ENCODE peak calls at places on chromosome 17, in ten cellular contexts. One of them, this sample, is unnamed. For H3K27me3 and H3K4me1, the result is how much of the 10 kb centered on the place peaks cover.

GRCh38 chr17:36870618-36871002 is 66.7 kb upstream of the LHX1 start:
- DNase-seq in thoracic aorta: no peak
- DNase-seq in colonic mucosa: no peak
- DNase-seq in neural progenitor cell: no peak
- DNase-seq in effector memory CD4-positive, alpha-beta T cell: no peak
- DNase-seq in pancreas: no peak
- DNase-seq in neuronal stem cell: no peak
- DNase-seq in iPS DF 6.9: no peak
- DNase-seq in CD4-positive, alpha-beta memory T cell: no peak
- DNase-seq in CD8-positive, alpha-beta memory T cell: no peak
- DNase-seq in this sample: no peak

GRCh38 chr17:38748329-38749221 is at the start of gene PCGF2:
- DNase-seq in neuronal stem cell: peak
- DNase-seq in thoracic aorta: peak
- DNase-seq in CD8-positive, alpha-beta memory T cell: no peak
- DNase-seq in iPS DF 6.9: peak
- DNase-seq in CD4-positive, alpha-beta memory T cell: no peak
- DNase-seq in pancreas: peak
- DNase-seq in colonic mucosa: peak
- DNase-seq in neural progenitor cell: peak
- DNase-seq in effector memory CD4-positive, alpha-beta T cell: no peak
- DNase-seq in this sample: peak

GRCh38 chr17:62800580-62800979 is 7.5 kb downstream of the MARCHF10 start:
- DNase-seq in neural progenitor cell: no peak
- DNase-seq in pancreas: peak
- DNase-seq in CD8-positive, alpha-beta memory T cell: no peak
- DNase-seq in iPS DF 6.9: no peak
- DNase-seq in thoracic aorta: no peak
- DNase-seq in effector memory CD4-positive, alpha-beta T cell: no peak
- DNase-seq in colonic mucosa: no peak
- DNase-seq in CD4-positive, alpha-beta memory T cell: no peak
- DNase-seq in neuronal stem cell: no peak
- DNase-seq in this sample: no peak

GRCh38 chr17:66146394-66146793 is 45.5 kb downstream of the CEP112 start:
- DNase-seq in colonic mucosa: no peak
- DNase-seq in effector memory CD4-positive, alpha-beta T cell: no peak
- DNase-seq in thoracic aorta: no peak
- DNase-seq in neural progenitor cell: no peak
- DNase-seq in pancreas: no peak
- DNase-seq in neuronal stem cell: no peak
- DNase-seq in CD8-positive, alpha-beta memory T cell: no peak
- DNase-seq in CD4-positive, alpha-beta memory T cell: no peak
- DNase-seq in iPS DF 6.9: no peak
- DNase-seq in this sample: no peak

GRCh38 chr17:77011173-77012011 is 129.4 kb upstream of the SEC14L1 start:
- DNase-seq in neuronal stem cell: no peak
- DNase-seq in CD8-positive, alpha-beta memory T cell: peak
- DNase-seq in effector memory CD4-positive, alpha-beta T cell: no peak
- DNase-seq in iPS DF 6.9: no peak
- DNase-seq in pancreas: no peak
- DNase-seq in neural progenitor cell: peak
- DNase-seq in CD4-positive, alpha-beta memory T cell: peak
- DNase-seq in colonic mucosa: peak
- DNase-seq in thoracic aorta: no peak
- DNase-seq in this sample: no peak

GRCh38 chr17:59369026-59369724 is 37.7 kb downstream of the YPEL2 start:
- DNase-seq in thoracic aorta: no peak
- DNase-seq in neural progenitor cell: no peak
- DNase-seq in effector memory CD4-positive, alpha-beta T cell: no peak
- DNase-seq in CD4-positive, alpha-beta memory T cell: no peak
- DNase-seq in pancreas: no peak
- DNase-seq in iPS DF 6.9: no peak
- DNase-seq in CD8-positive, alpha-beta memory T cell: no peak
- DNase-seq in colonic mucosa: no peak
- DNase-seq in neuronal stem cell: no peak
- DNase-seq in this sample: no peak

GRCh38 chr17:28335959-28336871 is 654 bp downstream of the TNFAIP1 start:
- DNase-seq in neuronal stem cell: peak
- DNase-seq in pancreas: peak
- DNase-seq in iPS DF 6.9: peak
- DNase-seq in neural progenitor cell: peak
- DNase-seq in thoracic aorta: no peak
- DNase-seq in effector memory CD4-positive, alpha-beta T cell: no peak
- DNase-seq in CD4-positive, alpha-beta memory T cell: no peak
- DNase-seq in CD8-positive, alpha-beta memory T cell: no peak
- DNase-seq in colonic mucosa: peak
- DNase-seq in this sample: peak

GRCh38 chr17:47252766-47253512 is 688 bp upstream of the ITGB3 start:
- DNase-seq in CD4-positive, alpha-beta memory T cell: no peak
- DNase-seq in effector memory CD4-positive, alpha-beta T cell: no peak
- DNase-seq in colonic mucosa: no peak
- DNase-seq in pancreas: no peak
- DNase-seq in neural progenitor cell: no peak
- DNase-seq in thoracic aorta: no peak
- DNase-seq in iPS DF 6.9: no peak
- DNase-seq in neuronal stem cell: no peak
- DNase-seq in CD8-positive, alpha-beta memory T cell: no peak
- DNase-seq in this sample: no peak

GRCh38 chr17:40352779-40353394 is 11.7 kb downstream of the GJD3 start:
- DNase-seq in CD8-positive, alpha-beta memory T cell: no peak
- DNase-seq in iPS DF 6.9: no peak
- DNase-seq in pancreas: no peak
- DNase-seq in thoracic aorta: no peak
- DNase-seq in neuronal stem cell: no peak
- DNase-seq in effector memory CD4-positive, alpha-beta T cell: no peak
- DNase-seq in colonic mucosa: no peak
- DNase-seq in CD4-positive, alpha-beta memory T cell: no peak
- DNase-seq in neural progenitor cell: no peak
- DNase-seq in this sample: no peak

GRCh38 chr17:72123496-72123963 is 2.7 kb downstream of the SOX9 start:
- DNase-seq in pancreas: no peak
- DNase-seq in colonic mucosa: no peak
- DNase-seq in CD8-positive, alpha-beta memory T cell: no peak
- DNase-seq in CD4-positive, alpha-beta memory T cell: no peak
- DNase-seq in effector memory CD4-positive, alpha-beta T cell: no peak
- DNase-seq in iPS DF 6.9: no peak
- DNase-seq in thoracic aorta: no peak
- DNase-seq in neuronal stem cell: no peak
- DNase-seq in neural progenitor cell: no peak
- DNase-seq in this sample: no peak

GRCh38 chr17:77721823-77722160 is 236.7 kb upstream of the TNRC6C start:
- DNase-seq in thoracic aorta: no peak
- DNase-seq in effector memory CD4-positive, alpha-beta T cell: no peak
- DNase-seq in iPS DF 6.9: no peak
- DNase-seq in neural progenitor cell: no peak
- DNase-seq in colonic mucosa: peak
- DNase-seq in neuronal stem cell: no peak
- DNase-seq in pancreas: no peak
- DNase-seq in CD8-positive, alpha-beta memory T cell: no peak
- DNase-seq in CD4-positive, alpha-beta memory T cell: no peak
- DNase-seq in this sample: no peak

GRCh38 chr17:61805399-61805798 is 57.9 kb downstream of the BRIP1 start:
- DNase-seq in iPS DF 6.9: no peak
- DNase-seq in CD4-positive, alpha-beta memory T cell: no peak
- DNase-seq in CD8-positive, alpha-beta memory T cell: no peak
- DNase-seq in thoracic aorta: no peak
- DNase-seq in pancreas: no peak
- DNase-seq in effector memory CD4-positive, alpha-beta T cell: no peak
- DNase-seq in neuronal stem cell: no peak
- DNase-seq in neural progenitor cell: no peak
- DNase-seq in colonic mucosa: no peak
- DNase-seq in this sample: no peak

GRCh38 chr17:77464988-77465357 is 324.2 kb downstream of the SEC14L1 start:
- DNase-seq in CD8-positive, alpha-beta memory T cell: no peak
- DNase-seq in thoracic aorta: no peak
- DNase-seq in CD4-positive, alpha-beta memory T cell: no peak
- DNase-seq in neuronal stem cell: no peak
- DNase-seq in effector memory CD4-positive, alpha-beta T cell: no peak
- DNase-seq in iPS DF 6.9: no peak
- DNase-seq in colonic mucosa: no peak
- DNase-seq in pancreas: no peak
- DNase-seq in neural progenitor cell: no peak
- DNase-seq in this sample: no peak

GRCh38 chr17:45144199-45145034 is 3.9 kb upstream of the HEXIM1 start:
- DNase-seq in iPS DF 6.9: no peak
- DNase-seq in CD8-positive, alpha-beta memory T cell: no peak
- DNase-seq in pancreas: no peak
- DNase-seq in effector memory CD4-positive, alpha-beta T cell: no peak
- DNase-seq in colonic mucosa: no peak
- DNase-seq in CD4-positive, alpha-beta memory T cell: no peak
- DNase-seq in neuronal stem cell: no peak
- DNase-seq in neural progenitor cell: peak
- DNase-seq in thoracic aorta: no peak
- DNase-seq in this sample: no peak

GRCh38 chr17:35947156-35947585 is 3.7 kb upstream of the LYZL6 start:
- DNase-seq in CD8-positive, alpha-beta memory T cell: peak
- DNase-seq in neuronal stem cell: peak
- DNase-seq in CD4-positive, alpha-beta memory T cell: peak
- DNase-seq in neural progenitor cell: peak
- DNase-seq in thoracic aorta: no peak
- DNase-seq in colonic mucosa: peak
- DNase-seq in iPS DF 6.9: no peak
- DNase-seq in effector memory CD4-positive, alpha-beta T cell: no peak
- DNase-seq in pancreas: peak
- DNase-seq in this sample: no peak

GRCh38 chr17:77719806-77720205 is 238.7 kb upstream of the TNRC6C start:
- DNase-seq in CD4-positive, alpha-beta memory T cell: no peak
- DNase-seq in CD8-positive, alpha-beta memory T cell: no peak
- DNase-seq in effector memory CD4-positive, alpha-beta T cell: no peak
- DNase-seq in iPS DF 6.9: no peak
- DNase-seq in pancreas: no peak
- DNase-seq in neural progenitor cell: no peak
- DNase-seq in thoracic aorta: no peak
- DNase-seq in neuronal stem cell: no peak
- DNase-seq in colonic mucosa: no peak
- DNase-seq in this sample: no peak

GRCh38 chr17:70905796-70906195 is 736.5 kb downstream of the KCNJ2 start:
- DNase-seq in neuronal stem cell: no peak
- DNase-seq in thoracic aorta: peak
- DNase-seq in neural progenitor cell: no peak
- DNase-seq in effector memory CD4-positive, alpha-beta T cell: no peak
- DNase-seq in pancreas: no peak
- DNase-seq in CD8-positive, alpha-beta memory T cell: no peak
- DNase-seq in colonic mucosa: no peak
- DNase-seq in CD4-positive, alpha-beta memory T cell: no peak
- DNase-seq in iPS DF 6.9: no peak
- DNase-seq in this sample: no peak

GRCh38 chr17:79177877-79178276 is 103.3 kb downstream of the ENGASE start:
- DNase-seq in CD4-positive, alpha-beta memory T cell: no peak
- DNase-seq in iPS DF 6.9: no peak
- DNase-seq in CD8-positive, alpha-beta memory T cell: no peak
- DNase-seq in neural progenitor cell: no peak
- DNase-seq in pancreas: no peak
- DNase-seq in effector memory CD4-positive, alpha-beta T cell: no peak
- DNase-seq in neuronal stem cell: no peak
- DNase-seq in colonic mucosa: no peak
- DNase-seq in thoracic aorta: no peak
- DNase-seq in this sample: no peak
- H3K27me3 ChIP-seq in CD4-positive, alpha-beta memory T cell: under half
- H3K27me3 ChIP-seq in iPS DF 6.9: under half
- H3K27me3 ChIP-seq in CD8-positive, alpha-beta memory T cell: under half
- H3K27me3 ChIP-seq in neural progenitor cell: under half
- H3K27me3 ChIP-seq in pancreas: under half
- H3K27me3 ChIP-seq in effector memory CD4-positive, alpha-beta T cell: under half
- H3K27me3 ChIP-seq in neuronal stem cell: under half
- H3K27me3 ChIP-seq in colonic mucosa: under half
- H3K27me3 ChIP-seq in thoracic aorta: under half
- H3K27me3 ChIP-seq in this sample: half or more

GRCh38 chr17:30222741-30223175 is 12.7 kb downstream of the SLC6A4 start:
- DNase-seq in thoracic aorta: no peak
- DNase-seq in neuronal stem cell: no peak
- DNase-seq in effector memory CD4-positive, alpha-beta T cell: no peak
- DNase-seq in CD4-positive, alpha-beta memory T cell: no peak
- DNase-seq in colonic mucosa: no peak
- DNase-seq in iPS DF 6.9: no peak
- DNase-seq in neural progenitor cell: peak
- DNase-seq in CD8-positive, alpha-beta memory T cell: no peak
- DNase-seq in pancreas: no peak
- DNase-seq in this sample: no peak
- H3K4me1 ChIP-seq in thoracic aorta: under half
- H3K4me1 ChIP-seq in neuronal stem cell: under half
- H3K4me1 ChIP-seq in effector memory CD4-positive, alpha-beta T cell: under half
- H3K4me1 ChIP-seq in CD4-positive, alpha-beta memory T cell: under half
- H3K4me1 ChIP-seq in colonic mucosa: under half
- H3K4me1 ChIP-seq in iPS DF 6.9: under half
- H3K4me1 ChIP-seq in neural progenitor cell: under half
- H3K4me1 ChIP-seq in CD8-positive, alpha-beta memory T cell: under half
- H3K4me1 ChIP-seq in pancreas: under half
- H3K4me1 ChIP-seq in this sample: under half

DNA sequence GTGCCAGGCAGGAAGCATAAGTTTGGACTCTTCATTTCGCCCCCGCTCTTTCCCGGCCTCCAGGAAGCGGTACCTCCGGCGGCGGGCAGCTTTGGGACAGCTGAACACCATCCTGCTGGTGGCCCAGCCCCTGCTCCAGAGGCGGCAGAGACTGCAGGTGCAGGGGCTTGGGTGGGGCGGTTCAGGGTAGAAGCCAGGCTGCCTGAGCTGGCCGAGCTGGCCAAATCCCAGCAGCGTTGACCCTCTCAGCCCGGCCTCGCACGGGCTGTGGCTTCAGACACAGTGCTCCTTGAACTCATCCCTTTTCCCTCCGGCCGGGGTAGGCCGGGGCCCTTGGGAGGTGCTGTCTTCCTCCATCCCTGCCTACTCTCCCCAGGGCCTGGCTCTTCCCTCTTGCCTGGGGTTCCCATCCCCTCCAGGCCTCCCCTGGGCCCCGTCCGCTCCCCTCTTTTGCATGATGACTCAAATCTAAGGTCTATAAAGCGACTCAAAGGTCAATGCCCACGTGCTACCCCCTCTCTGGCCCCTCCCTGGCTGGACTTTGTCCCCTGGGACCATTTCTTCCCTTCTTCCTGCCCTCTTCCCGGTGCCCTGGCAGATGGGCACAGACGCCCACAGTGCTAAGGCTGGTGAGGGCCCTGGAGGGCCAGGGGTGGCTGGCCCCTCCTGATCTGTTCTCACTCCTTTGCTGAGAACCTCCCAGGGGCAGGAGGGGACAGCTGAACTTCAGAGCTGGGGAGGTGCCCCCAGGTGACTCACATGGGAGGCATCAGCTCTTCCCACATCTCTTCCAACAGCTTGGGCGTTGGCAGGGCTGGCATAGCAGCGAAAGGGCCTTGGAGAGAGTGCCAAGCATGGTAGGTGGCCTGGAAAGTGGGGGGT is 22.7 kb downstream of the MYO15B start:
- DNase-seq in colonic mucosa: peak
- DNase-seq in neuronal stem cell: no peak
- DNase-seq in thoracic aorta: no peak
- DNase-seq in effector memory CD4-positive, alpha-beta T cell: no peak
- DNase-seq in pancreas: no peak
- DNase-seq in iPS DF 6.9: no peak
- DNase-seq in neural progenitor cell: no peak
- DNase-seq in CD8-positive, alpha-beta memory T cell: no peak
- DNase-seq in CD4-positive, alpha-beta memory T cell: no peak
- DNase-seq in this sample: no peak
- H3K4me3 ChIP-seq in colonic mucosa: peak
- H3K4me3 ChIP-seq in neuronal stem cell: no peak
- H3K4me3 ChIP-seq in thoracic aorta: no peak
- H3K4me3 ChIP-seq in effector memory CD4-positive, alpha-beta T cell: no peak
- H3K4me3 ChIP-seq in pancreas: no peak
- H3K4me3 ChIP-seq in iPS DF 6.9: no peak
- H3K4me3 ChIP-seq in neural progenitor cell: no peak
- H3K4me3 ChIP-seq in CD8-positive, alpha-beta memory T cell: no peak
- H3K4me3 ChIP-seq in CD4-positive, alpha-beta memory T cell: no peak
- H3K4me3 ChIP-seq in this sample: no peak

GRCh38 chr17:48610282-48611211 is at the start of gene HOXB7:
- DNase-seq in effector memory CD4-positive, alpha-beta T cell: no peak
- DNase-seq in iPS DF 6.9: no peak
- DNase-seq in neural progenitor cell: no peak
- DNase-seq in CD4-positive, alpha-beta memory T cell: peak
- DNase-seq in thoracic aorta: no peak
- DNase-seq in colonic mucosa: peak
- DNase-seq in neuronal stem cell: no peak
- DNase-seq in pancreas: no peak
- DNase-seq in CD8-positive, alpha-beta memory T cell: peak
- DNase-seq in this sample: no peak
- H3K27me3 ChIP-seq in effector memory CD4-positive, alpha-beta T cell: half or more
- H3K27me3 ChIP-seq in iPS DF 6.9: half or more
- H3K27me3 ChIP-seq in neural progenitor cell: half or more
- H3K27me3 ChIP-seq in CD4-positive, alpha-beta memory T cell: under half
- H3K27me3 ChIP-seq in thoracic aorta: under half
- H3K27me3 ChIP-seq in colonic mucosa: under half
- H3K27me3 ChIP-seq in neuronal stem cell: half or more
- H3K27me3 ChIP-seq in pancreas: under half
- H3K27me3 ChIP-seq in CD8-positive, alpha-beta memory T cell: under half
- H3K27me3 ChIP-seq in this sample: under half